ENCODE peak calls at places on chromosomes 16 and 17, in five cellular contexts. A, B, D, J and I are unnamed samples.

GRCh38 chr16:8675183-8676159 is 1.1 kb downstream of the ABAT start:
- DNase-seq in A (no peak), B (peak; percentile 23), J (no peak), D (no peak), I (no peak)

GRCh38 chr16:1976216-1976520 is 4.3 kb downstream of the TBL3 start:
- DNase-seq in J (no peak), A (no peak), D (no peak), B (no peak), I (peak; percentile 72)

GRCh38 chr17:70608193-70608592 is 438.9 kb downstream of the KCNJ2 start:
- DNase-seq in B (no peak), D (no peak), J (no peak), A (no peak), I (no peak)

GRCh38 chr17:42521666-42522262 is 14.3 kb upstream of the NAGLU start:
- DNase-seq in A (no peak), D (no peak), J (no peak), B (no peak), I (peak; percentile 59)

GRCh38 chr16:88591577-88592021 is 21.4 kb downstream of the ZC3H18 start:
- DNase-seq in J (no peak), B (no peak), D (peak; percentile 63), A (no peak), I (no peak)

GRCh38 chr16:21005008-21005407 is 104.4 kb downstream of the LYRM1 start:
- DNase-seq in B (no peak), D (no peak), J (no peak), A (no peak), I (no peak)

GRCh38 chr17:61237275-61237674 is 162.4 kb upstream of the TBX2 start:
- DNase-seq in D (no peak), A (no peak), J (no peak), B (no peak), I (no peak)

GRCh38 chr17:38598536-38598935 is 7.2 kb downstream of the SRCIN1 start:
- DNase-seq in D (peak; percentile 42), B (peak; percentile 68), J (peak; percentile 98), A (peak; percentile 55), I (peak; percentile 93)

GRCh38 chr16:22726868-22727267 is 87.1 kb upstream of the HS3ST2 start:
- DNase-seq in D (no peak), B (no peak), J (no peak), A (no peak), I (no peak)

GRCh38 chr17:10073026-10073425 is 125.4 kb downstream of the GAS7 start:
- DNase-seq in D (no peak), A (no peak), J (no peak), B (no peak), I (no peak)

GRCh38 chr17:7476474-7476873 is 3.0 kb downstream of the ZBTB4 start:
- DNase-seq in D (no peak), J (no peak), B (peak; percentile 40), A (peak; percentile 46), I (peak; percentile 80)

GRCh38 chr16:23374721-23375120 is 72.6 kb downstream of the SCNN1B start:
- DNase-seq in A (no peak), D (no peak), J (peak; percentile 60), B (no peak), I (no peak)

GRCh38 chr16:11494029-11494428 is 92.7 kb downstream of the LITAF start:
- DNase-seq in J (no peak), A (no peak), D (no peak), B (no peak), I (no peak)

GRCh38 chr17:76473541-76473985 is 6.2 kb downstream of the AANAT start:
- DNase-seq in J (no peak), B (no peak), A (no peak), D (peak; percentile 44), I (peak; percentile 94)

GRCh38 chr17:71902931-71903506 is 217.8 kb upstream of the SOX9 start:
- DNase-seq in J (no peak), D (peak; percentile 40), A (peak; percentile 43), B (no peak), I (no peak)

GRCh38 chr16:67034478-67034877 is 5.5 kb downstream of the CBFB start:
- DNase-seq in A (peak; percentile 29), J (no peak), D (no peak), B (no peak), I (no peak)

GRCh38 chr16:27646811-27647210 is 96.9 kb downstream of the KATNIP start:
- DNase-seq in B (no peak), J (no peak), A (no peak), D (no peak), I (no peak)

GRCh38 chr16:57084257-57084770 is 8.1 kb upstream of the CPNE2 start:
- DNase-seq in J (peak; percentile 76), D (peak; percentile 90), A (peak; percentile 72), B (peak; percentile 47), I (peak; percentile 97)

GRCh38 chr16:784431-784830 is 3.8 kb downstream of the RPUSD1 start:
- DNase-seq in A (no peak), D (no peak), J (no peak), B (no peak), I (no peak)

GRCh38 chr16:74372953-74373846 is 2.9 kb upstream of the NPIPB15 start:
- DNase-seq in A (no peak), J (no peak), D (peak; percentile 5), B (no peak), I (peak; percentile 62)

GRCh38 chr16:50313596-50314483 is 47.5 kb downstream of the ADCY7 start:
- DNase-seq in D (peak; percentile 95), B (no peak), A (peak; percentile 33), J (no peak), I (peak; percentile 79)